ENCODE peak calls at places on chromosomes 16 and 17, in ten cellular contexts. W is GM23338; M is body of pancreas; J is NCI-H2171 treated with DMSO at 0.1 percent for 48 hours; T is RWPE1; D is activated naive CD4-positive, alpha-beta T cell; B is AG10803; Q is IMR-90; U is RPMI7951; R is anterior cingulate cortex. V is an unnamed sample.

GRCh38 chr17:75769536-75769935 is 4.5 kb upstream of the GALK1 start:
- DNase-seq in W (no peak), M (peak), J (no peak), T (no peak), D (no peak), B (no peak), Q (no peak), U (no peak), R (no peak), V (no peak)

GRCh38 chr17:57810740-57811632 is 38.9 kb downstream of the MRPS23 start:
- DNase-seq in W (no peak), M (peak), J (peak), T (no peak), D (no peak), B (peak), Q (peak), U (peak), R (no peak), V (peak)

GRCh38 chr17:83181991-83182619 is 102.7 kb downstream of the METRNL start:
- DNase-seq in W (no peak), M (peak), J (no peak), T (no peak), D (no peak), B (no peak), Q (no peak), U (no peak), R (no peak), V (no peak)

GRCh38 chr17:75295220-75296158 is 6.3 kb upstream of the SLC25A19 start:
- DNase-seq in W (no peak), M (peak), J (no peak), T (no peak), D (no peak), B (no peak), Q (no peak), U (no peak), R (no peak), V (peak)

GRCh38 chr16:86073103-86073625 is 174.2 kb downstream of the IRF8 start:
- DNase-seq in W (no peak), M (no peak), J (no peak), T (no peak), D (no peak), B (no peak), Q (no peak), U (no peak), R (no peak), V (no peak)

GRCh38 chr17:7177210-7177953 is 1.8 kb downstream of the ASGR1 start:
- DNase-seq in W (peak), M (peak), J (peak), T (peak), D (no peak), B (peak), Q (peak), U (peak), R (peak), V (peak)

GRCh38 chr16:30884760-30885159 is 9.1 kb downstream of the BCL7C start:
- DNase-seq in W (no peak), M (no peak), J (no peak), T (no peak), D (no peak), B (no peak), Q (no peak), U (no peak), R (no peak), V (no peak)

GRCh38 chr16:27446721-27447120 is 44.7 kb downstream of the IL21R start:
- DNase-seq in W (no peak), M (peak), J (no peak), T (no peak), D (no peak), B (no peak), Q (no peak), U (no peak), R (no peak), V (no peak)

GRCh38 chr16:47503936-47504335 is 42.8 kb downstream of the PHKB start:
- DNase-seq in W (no peak), M (no peak), J (no peak), T (peak), D (no peak), B (no peak), Q (peak), U (peak), R (no peak), V (no peak)

GRCh38 chr16:12436201-12436657 is 367.5 kb downstream of the CPPED1 start:
- DNase-seq in W (peak), M (peak), J (peak), T (no peak), D (no peak), B (no peak), Q (no peak), U (no peak), R (no peak), V (no peak)

GRCh38 chr17:46727572-46728348 is 90.7 kb downstream of the WNT3 start:
- DNase-seq in W (no peak), M (no peak), J (no peak), T (peak), D (no peak), B (peak), Q (peak), U (peak), R (no peak), V (no peak)

GRCh38 chr16:1333149-1333812 is at the start of gene BAIAP3:
- DNase-seq in W (peak), M (peak), J (no peak), T (peak), D (no peak), B (no peak), Q (no peak), U (no peak), R (peak), V (no peak)

GRCh38 chr17:32755045-32755805 is 121.7 kb downstream of the MYO1D start:
- DNase-seq in W (peak), M (no peak), J (peak), T (peak), D (no peak), B (peak), Q (peak), U (peak), R (peak), V (peak)